ENCODE peak calls at places on chromosomes 7 and 10, in eight cellular contexts. X, U, Y, I, M, Z, A and P are unnamed samples.

GRCh38 chr10:107548301-107548700 is 383.8 kb upstream of the SORCS1 start:
- DNase-seq in X (peak), Z (no peak), A (no peak), I (no peak), Y (no peak), U (peak), M (no peak), P (no peak)

GRCh38 chr7:94396044-94396443 is 1.3 kb downstream of the COL1A2 start:
- DNase-seq in Z (no peak), A (peak), Y (no peak), I (no peak), X (peak), U (no peak), M (no peak), P (no peak)

GRCh38 chr10:111209666-111210065 is 132.8 kb downstream of the ADRA2A start:
- DNase-seq in Y (no peak), I (no peak), Z (no peak), X (no peak), U (no peak), A (no peak), M (no peak), P (no peak)

GRCh38 chr7:24722386-24723177 is 34.7 kb downstream of the GSDME start:
- DNase-seq in M (no peak), A (no peak), Z (no peak), Y (peak), U (peak), X (peak), I (peak), P (no peak)

GRCh38 chr7:35722054-35722849 is 27.3 kb upstream of the HERPUD2 start:
- DNase-seq in Y (no peak), U (no peak), A (no peak), M (peak), I (no peak), Z (no peak), X (no peak), P (no peak)

GRCh38 chr10:7484456-7485266 is 73.8 kb upstream of the SFMBT2 start:
- DNase-seq in Y (no peak), Z (peak), U (peak), A (no peak), M (peak), I (no peak), X (no peak), P (no peak)

GRCh38 chr10:36489928-36490279 is 635.5 kb upstream of the ANKRD30A start:
- DNase-seq in Z (no peak), U (no peak), I (no peak), A (no peak), Y (no peak), M (no peak), X (peak), P (no peak)

GRCh38 chr7:155798673-155799439 is 13.4 kb downstream of the SHH start:
- DNase-seq in Y (no peak), X (no peak), I (no peak), A (no peak), Z (no peak), M (no peak), U (no peak), P (no peak)

GRCh38 chr10:101760510-101760909 is 15.4 kb downstream of the FGF8 start:
- DNase-seq in Y (peak), A (no peak), I (no peak), U (no peak), M (no peak), Z (no peak), X (no peak), P (no peak)

GRCh38 chr7:80334908-80335307 is 177.0 kb downstream of the GNAT3 start:
- DNase-seq in U (no peak), I (no peak), A (no peak), Y (no peak), M (no peak), X (no peak), Z (no peak), P (no peak)

GRCh38 chr7:42189535-42189934 is 47.5 kb downstream of the GLI3 start:
- DNase-seq in U (no peak), I (no peak), Z (no peak), M (no peak), A (no peak), Y (no peak), X (peak), P (no peak)

GRCh38 chr7:121832347-121832746 is 40.6 kb upstream of the PTPRZ1 start:
- DNase-seq in A (no peak), Z (no peak), M (no peak), X (no peak), U (no peak), Y (peak), I (no peak), P (no peak)

GRCh38 chr7:40474790-40475680 is 340.2 kb downstream of the SUGCT start:
- DNase-seq in M (no peak), X (no peak), U (no peak), A (no peak), Y (no peak), Z (peak), I (no peak), P (no peak)

GRCh38 chr7:68576366-68576765 is 1021.9 kb upstream of the AUTS2 start:
- DNase-seq in A (no peak), U (no peak), I (no peak), Z (no peak), Y (no peak), X (no peak), M (no peak), P (no peak)

GRCh38 chr10:78516741-78517140 is 483.1 kb downstream of the RPS24 start:
- DNase-seq in M (no peak), X (no peak), I (no peak), A (no peak), Y (no peak), Z (no peak), U (no peak), P (no peak)

GRCh38 chr10:44479306-44479705 is 94.4 kb upstream of the CXCL12 start:
- DNase-seq in I (no peak), Y (no peak), U (no peak), M (no peak), X (no peak), A (no peak), Z (no peak), P (no peak)

GRCh38 chr7:140641532-140642191 is 1.0 kb upstream of the DENND2A start:
- DNase-seq in A (no peak), I (peak), Y (no peak), X (peak), M (no peak), Z (no peak), U (peak), P (no peak)

GRCh38 chr7:36784991-36785940 is 61.0 kb upstream of the AOAH start:
- DNase-seq in X (no peak), A (no peak), Z (peak), M (peak), I (no peak), Y (peak), U (no peak), P (no peak)

GRCh38 chr10:81027223-81027622 is 489.5 kb downstream of the SH2D4B start:
- DNase-seq in M (no peak), I (no peak), A (no peak), Y (no peak), Z (no peak), X (peak), U (no peak), P (no peak)

GRCh38 chr10:26703974-26704373 is 6.5 kb downstream of the PDSS1 start:
- DNase-seq in X (no peak), Z (no peak), A (no peak), Y (no peak), I (no peak), U (no peak), M (no peak), P (no peak)

GRCh38 chr7:36082910-36083309 is 70.1 kb upstream of the EEPD1 start:
- DNase-seq in Y (no peak), A (peak), M (no peak), Z (no peak), I (peak), X (no peak), U (peak), P (no peak)

GRCh38 chr7:52154382-52154781 is 837.8 kb upstream of the COBL start:
- DNase-seq in M (no peak), Z (no peak), U (peak), X (no peak), A (no peak), Y (no peak), I (no peak), P (no peak)
- TF ChIP-seq CTCF in M (no peak), Z (no peak), U (peak), X (no peak), A (no peak), Y (no peak), I (peak), P (no peak)

GRCh38 chr7:126716321-126716720 is 536.4 kb downstream of the GRM8 start:
- DNase-seq in M (no peak), A (no peak), U (no peak), I (no peak), Y (no peak), Z (no peak), X (no peak), P (no peak)

GRCh38 chr7:126718419-126718818 is 534.3 kb downstream of the GRM8 start:
- DNase-seq in X (no peak), Y (no peak), I (no peak), Z (no peak), A (no peak), U (no peak), M (no peak), P (no peak)

GRCh38 chr7:126720232-126720631 is 532.5 kb downstream of the GRM8 start:
- DNase-seq in Y (no peak), U (no peak), A (no peak), Z (no peak), M (no peak), X (no peak), I (no peak), P (no peak)

DNA sequence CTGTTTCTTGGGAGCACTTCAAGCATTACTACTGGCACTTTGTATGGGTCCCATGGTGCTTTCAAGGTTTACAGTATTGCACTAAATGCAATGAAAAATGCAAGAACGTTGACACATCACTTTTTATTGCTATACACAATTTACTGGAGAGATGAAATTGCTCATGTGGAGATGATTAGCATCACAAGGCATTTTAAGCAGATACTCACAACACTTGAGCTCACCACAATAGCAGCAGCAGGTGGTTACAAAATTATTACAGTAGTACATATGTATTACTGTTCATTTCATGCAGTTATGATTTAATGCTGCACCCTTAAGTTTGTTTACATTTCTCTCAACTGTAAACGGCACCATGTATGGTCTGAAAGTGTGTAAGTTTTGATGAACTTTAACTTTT is 537.7 kb downstream of the GRM8 start:
- DNase-seq in Z (no peak), U (no peak), M (no peak), X (no peak), Y (no peak), I (no peak), A (no peak), P (no peak)
- TF ChIP-seq CTCF in Z (no peak), U (no peak), M (no peak), X (no peak), Y (no peak), I (no peak), A (no peak), P (no peak)

DNA sequence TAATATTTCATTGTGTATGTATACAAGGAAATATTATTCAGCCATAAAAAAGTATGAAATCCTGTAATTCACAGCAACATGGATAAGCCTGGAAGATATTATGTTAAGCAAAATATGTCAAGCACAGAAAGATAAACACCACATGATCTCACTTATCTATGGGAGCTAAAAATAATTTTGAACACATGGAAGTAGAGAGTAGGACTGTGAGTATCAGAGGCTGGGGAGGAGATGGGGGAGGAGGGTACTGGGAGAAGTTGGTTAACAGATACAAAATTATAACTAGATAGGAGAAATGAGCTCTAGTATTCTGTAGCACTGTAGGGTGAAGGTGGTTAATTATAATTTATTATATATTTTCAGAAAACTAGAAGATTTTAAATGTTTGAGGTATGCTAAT is 132.7 kb downstream of the DOCK4 start:
- DNase-seq in Y (no peak), Z (no peak), A (no peak), X (peak), I (no peak), U (no peak), M (no peak), P (no peak)
- TF ChIP-seq CTCF in Y (no peak), Z (no peak), A (no peak), X (no peak), I (no peak), U (no peak), M (no peak), P (no peak)

GRCh38 chr10:58334817-58335305 is at the start of gene UBE2D1:
- DNase-seq in M (peak), X (peak), Y (peak), A (peak), U (peak), I (peak), Z (peak), P (peak)
- TF ChIP-seq CTCF in M (no peak), X (peak), Y (peak), A (no peak), U (no peak), I (peak), Z (no peak), P (no peak)

GRCh38 chr10:37976091-37976879 is at the start of gene ZNF25:
- DNase-seq in I (peak), M (peak), A (peak), Z (peak), X (peak), Y (peak), U (peak), P (peak)

GRCh38 chr10:37975407-37975991 is 948 bp downstream of the ZNF25 start:
- DNase-seq in Y (no peak), A (no peak), M (peak), X (peak), U (peak), I (no peak), Z (no peak), P (no peak)

GRCh38 chr10:37972396-37972795 is 4.1 kb downstream of the ZNF25 start:
- DNase-seq in Y (no peak), Z (no peak), A (no peak), X (no peak), U (no peak), I (no peak), M (no peak), P (no peak)

DNA sequence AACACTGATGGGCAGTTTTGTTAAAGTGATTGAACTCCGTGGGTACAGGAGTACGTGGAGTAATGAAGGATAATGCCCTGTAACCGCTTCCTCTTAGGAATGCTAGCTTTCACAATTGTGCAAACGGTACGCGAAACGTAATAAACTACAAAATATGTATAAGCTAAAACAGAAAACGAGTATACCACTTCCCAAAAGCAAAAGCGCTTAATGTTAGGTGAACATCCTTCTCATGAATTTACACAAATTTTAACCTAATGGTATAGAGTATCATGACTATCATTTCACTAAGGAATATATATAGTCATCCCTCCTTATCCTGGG is 395 bp upstream of the ZNF25 start:
- DNase-seq in A (no peak), U (no peak), I (no peak), M (no peak), Z (no peak), Y (no peak), X (no peak), P (no peak)
- TF ChIP-seq CTCF in A (no peak), U (no peak), I (no peak), M (peak), Z (no peak), Y (no peak), X (no peak), P (no peak)